ENCODE peak calls at places on chromosomes 13 and 19, in seven cellular contexts. D is thyroid gland, E is heart left ventricle, I is adrenal gland, X is Peyer's patch, L is body of pancreas, S is stomach. U is an unnamed sample.

GRCh38 chr19:7307590-7308218 is 13.5 kb upstream of the INSR start:
- DNase-seq in D (no peak), E (no peak), I (no peak), X (peak), L (no peak), S (no peak), U (no peak)

GRCh38 chr13:23432589-23432988 is 913 bp downstream of the SACS start:
- DNase-seq in D (no peak), E (no peak), I (no peak), X (no peak), L (no peak), S (no peak), U (no peak)

GRCh38 chr13:32164622-32165268 is 133.2 kb downstream of the FRY start:
- DNase-seq in D (peak), E (peak), I (peak), X (no peak), L (peak), S (no peak), U (peak)

GRCh38 chr13:27168086-27168485 is 3.5 kb downstream of the USP12 start:
- DNase-seq in D (no peak), E (no peak), I (no peak), X (no peak), L (peak), S (peak), U (no peak)

GRCh38 chr19:33683881-33684549 is 62.3 kb downstream of the CHST8 start:
- DNase-seq in D (peak), E (no peak), I (peak), X (no peak), L (peak), S (no peak), U (peak)

GRCh38 chr13:42216422-42216735 is 55.6 kb upstream of the AKAP11 start:
- DNase-seq in D (no peak), E (no peak), I (no peak), X (no peak), L (no peak), S (no peak), U (no peak)

GRCh38 chr19:16369664-16370576 is 45.3 kb downstream of the KLF2 start:
- DNase-seq in D (no peak), E (no peak), I (no peak), X (no peak), L (no peak), S (no peak), U (no peak)

GRCh38 chr13:87128006-87128405 is 543.2 kb upstream of the SLITRK5 start:
- DNase-seq in D (no peak), E (no peak), I (no peak), X (no peak), L (no peak), S (no peak), U (no peak)

GRCh38 chr13:20331419-20331818 is 99.3 kb upstream of the GJB6 start:
- DNase-seq in D (no peak), E (no peak), I (no peak), X (no peak), L (no peak), S (no peak), U (no peak)

GRCh38 chr13:27359203-27359821 is 65.1 kb upstream of the GTF3A start:
- DNase-seq in D (peak), E (peak), I (peak), X (peak), L (peak), S (peak), U (peak)

GRCh38 chr19:48497728-48498575 is 13.7 kb downstream of the LMTK3 start:
- DNase-seq in D (no peak), E (no peak), I (no peak), X (no peak), L (no peak), S (no peak), U (no peak)

GRCh38 chr13:97911311-97912138 is 42.0 kb upstream of the IPO5 start:
- DNase-seq in D (peak), E (no peak), I (no peak), X (no peak), L (peak), S (no peak), U (no peak)

GRCh38 chr19:27738569-27739193 is 1474.3 kb downstream of the UQCRFS1 start:
- DNase-seq in D (no peak), E (no peak), I (no peak), X (peak), L (no peak), S (no peak), U (no peak)

GRCh38 chr19:6693681-6694080 is 23.7 kb upstream of the TNFSF14 start:
- DNase-seq in D (no peak), E (no peak), I (no peak), X (no peak), L (no peak), S (no peak), U (peak)

GRCh38 chr13:77918391-77919261 is at the start of gene EDNRB:
- DNase-seq in D (peak), E (peak), I (peak), X (peak), L (peak), S (peak), U (peak)

GRCh38 chr13:114112231-114112825 is 20.1 kb downstream of the RASA3 start:
- DNase-seq in D (no peak), E (no peak), I (peak), X (peak), L (no peak), S (no peak), U (no peak)

GRCh38 chr19:48683349-48683748 is 10.5 kb upstream of the NTN5 start:
- DNase-seq in D (peak), E (peak), I (no peak), X (no peak), L (peak), S (no peak), U (peak)

GRCh38 chr13:42170029-42170428 is 101.9 kb upstream of the AKAP11 start:
- DNase-seq in D (no peak), E (no peak), I (no peak), X (no peak), L (no peak), S (no peak), U (no peak)

GRCh38 chr13:94143624-94144350 is 335.7 kb downstream of the DCT start:
- DNase-seq in D (no peak), E (no peak), I (no peak), X (no peak), L (no peak), S (no peak), U (no peak)

GRCh38 chr19:49301866-49302252 is 23.1 kb downstream of the SLC6A16 start:
- DNase-seq in D (no peak), E (no peak), I (no peak), X (no peak), L (no peak), S (no peak), U (no peak)

GRCh38 chr13:48500652-48501197 is 32.2 kb downstream of the RCBTB2 start:
- DNase-seq in D (no peak), E (no peak), I (no peak), X (no peak), L (no peak), S (no peak), U (no peak)

GRCh38 chr13:44758595-44759221 is 182.6 kb upstream of the TSC22D1 start:
- DNase-seq in D (no peak), E (no peak), I (no peak), X (no peak), L (peak), S (no peak), U (no peak)

GRCh38 chr13:102721800-102722231 is 27.0 kb upstream of the METTL21C start:
- DNase-seq in D (no peak), E (no peak), I (no peak), X (no peak), L (no peak), S (no peak), U (no peak)

GRCh38 chr19:497861-498590 is 1.7 kb downstream of the MADCAM1 start:
- DNase-seq in D (no peak), E (no peak), I (no peak), X (no peak), L (no peak), S (no peak), U (no peak)

GRCh38 chr13:78499802-78500201 is 103.5 kb downstream of the POU4F1 start:
- DNase-seq in D (no peak), E (no peak), I (no peak), X (no peak), L (no peak), S (no peak), U (no peak)

GRCh38 chr19:56538761-56539263 is at the start of gene ZFP28:
- DNase-seq in D (peak), E (peak), I (no peak), X (peak), L (no peak), S (no peak), U (peak)

GRCh38 chr13:42272776-42273175 is 824 bp downstream of the AKAP11 start:
- DNase-seq in D (no peak), E (no peak), I (no peak), X (no peak), L (no peak), S (no peak), U (no peak)

GRCh38 chr19:31784631-31785237 is 435.5 kb upstream of the TSHZ3 start:
- DNase-seq in D (no peak), E (peak), I (no peak), X (no peak), L (no peak), S (no peak), U (peak)

GRCh38 chr13:27219611-27220010 is 31.7 kb upstream of the RPL21 start:
- DNase-seq in D (no peak), E (no peak), I (no peak), X (no peak), L (no peak), S (no peak), U (no peak)

GRCh38 chr19:40358773-40359172 is 10.3 kb downstream of the PLD3 start:
- DNase-seq in D (no peak), E (no peak), I (no peak), X (peak), L (no peak), S (no peak), U (no peak)

GRCh38 chr13:43289458-43290255 is 266.3 kb downstream of the DNAJC15 start:
- DNase-seq in D (no peak), E (no peak), I (no peak), X (no peak), L (no peak), S (no peak), U (no peak)

GRCh38 chr19:32422435-32422834 is 16.9 kb downstream of the DPY19L3 start:
- DNase-seq in D (no peak), E (no peak), I (no peak), X (no peak), L (no peak), S (no peak), U (no peak)

GRCh38 chr19:5434970-5435641 is 20.1 kb upstream of the ZNRF4 start:
- DNase-seq in D (no peak), E (no peak), I (peak), X (no peak), L (no peak), S (no peak), U (no peak)

GRCh38 chr13:39599842-39600241 is 3.2 kb downstream of the LHFPL6 start:
- DNase-seq in D (no peak), E (no peak), I (no peak), X (no peak), L (no peak), S (no peak), U (no peak)

GRCh38 chr19:23287620-23288019 is 37.4 kb upstream of the ZNF724 start:
- DNase-seq in D (no peak), E (no peak), I (no peak), X (no peak), L (no peak), S (no peak), U (no peak)

GRCh38 chr13:111554539-111555267 is 234.3 kb downstream of the TEX29 start:
- DNase-seq in D (no peak), E (no peak), I (no peak), X (no peak), L (no peak), S (no peak), U (no peak)

GRCh38 chr13:92649140-92649813 is 577.3 kb upstream of the GPC6 start:
- DNase-seq in D (no peak), E (no peak), I (no peak), X (no peak), L (no peak), S (no peak), U (no peak)

GRCh38 chr13:41334810-41335209 is 23.7 kb downstream of the NAA16 start:
- DNase-seq in D (no peak), E (no peak), I (no peak), X (no peak), L (no peak), S (no peak), U (no peak)

GRCh38 chr13:22095794-22096193 is 424.9 kb downstream of the FGF9 start:
- DNase-seq in D (no peak), E (no peak), I (no peak), X (no peak), L (no peak), S (no peak), U (no peak)
- H3K4me3 ChIP-seq in D (no peak), E (no peak), I (no peak), X (no peak), L (no peak), S (no peak), U (no peak)

DNA sequence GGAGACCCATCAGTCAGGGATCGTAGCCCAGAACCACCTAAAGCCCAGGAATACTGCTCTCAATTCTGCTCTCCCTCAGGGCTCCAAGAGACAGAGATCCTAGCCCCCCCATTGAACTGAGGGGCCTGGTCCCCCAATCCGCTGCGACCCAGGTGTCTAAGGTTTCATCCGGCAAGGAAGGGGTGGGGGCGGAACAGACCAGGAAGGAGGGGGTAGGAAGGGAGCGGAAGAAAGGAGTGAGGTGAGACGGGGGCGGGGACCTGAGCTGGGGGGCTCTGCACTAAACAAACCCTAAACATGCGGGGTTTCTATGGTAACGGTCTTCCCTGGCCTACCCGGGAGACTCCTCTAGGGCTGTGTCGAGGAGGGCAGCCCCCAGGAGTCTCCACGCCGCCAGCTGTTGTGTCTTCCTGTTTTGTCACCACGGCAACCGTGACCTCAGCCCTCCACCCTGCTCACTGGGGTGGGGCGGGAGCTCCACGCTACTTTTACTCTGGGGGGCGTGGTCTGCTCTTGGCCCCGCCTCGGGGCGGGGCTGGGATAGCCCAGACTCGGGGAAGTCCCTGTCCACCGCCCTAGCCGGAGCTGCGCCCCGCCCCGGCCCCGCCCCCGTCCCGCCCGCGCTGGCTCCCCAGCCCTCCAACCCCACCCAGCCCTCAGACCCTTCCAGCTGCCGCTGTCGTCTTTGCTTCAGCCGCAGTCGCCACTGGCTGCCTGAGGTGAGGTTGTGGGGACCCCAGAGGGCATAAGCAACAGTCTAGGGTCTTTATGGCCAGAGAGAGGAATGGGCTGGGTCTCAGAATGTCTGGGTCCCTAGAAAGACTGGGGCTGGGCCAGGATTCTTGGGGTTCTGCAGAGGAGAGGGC is at the start of gene MYADM:
- DNase-seq in D (peak), E (peak), I (peak), X (peak), L (peak), S (peak), U (peak)
- TF ChIP-seq POLR2A in D (peak), E (peak), I (peak), X (peak), L (peak), S (peak), U (peak)

DNA sequence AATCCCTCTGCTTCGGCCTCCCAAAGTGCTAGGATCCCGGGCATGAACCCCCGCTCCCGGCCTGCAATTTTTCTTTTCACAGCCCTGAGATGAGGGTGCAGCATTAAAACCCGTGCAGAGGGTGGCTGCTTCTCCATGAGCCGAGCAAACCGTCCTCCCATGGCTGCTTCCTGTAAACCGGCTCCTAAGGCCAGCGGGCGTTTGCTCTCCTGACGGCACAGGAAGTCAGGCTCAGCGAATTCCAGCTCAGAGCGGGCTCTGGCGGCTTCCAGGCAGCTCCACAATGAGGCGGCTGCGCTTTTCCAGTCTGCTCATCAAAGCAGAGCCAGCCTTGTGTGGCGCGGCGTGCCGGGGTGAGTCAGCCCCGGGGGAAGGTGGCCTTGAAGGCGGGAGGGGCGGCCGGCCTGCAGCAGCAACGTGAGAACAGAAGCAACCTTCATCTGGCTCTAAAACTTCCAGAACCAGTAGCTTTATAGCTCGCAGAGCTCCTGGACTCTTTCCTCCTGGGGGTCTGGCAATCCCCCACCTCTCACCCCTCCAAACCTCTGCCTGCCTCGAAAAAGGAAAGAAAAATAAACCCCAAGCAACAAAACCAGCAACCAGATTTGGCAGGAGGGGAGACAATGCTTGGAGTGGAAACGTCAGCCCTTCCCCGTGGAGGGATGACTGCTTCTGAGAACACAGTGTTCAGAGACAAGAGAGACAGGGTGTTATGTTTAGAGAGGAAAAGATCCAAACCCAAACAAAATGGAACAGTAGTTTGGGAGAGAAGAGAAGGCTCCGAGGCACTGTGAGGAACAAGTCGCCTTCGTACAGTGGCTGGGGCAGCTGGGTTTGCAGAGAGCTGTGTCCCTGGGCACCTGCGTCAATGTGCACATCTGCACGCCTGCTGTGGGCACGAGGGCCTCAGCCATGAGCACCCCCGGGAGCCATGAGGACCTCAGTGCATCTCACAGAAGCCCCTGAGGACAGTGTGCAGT is 67.8 kb downstream of the GADD45B start:
- DNase-seq in D (peak), E (peak), I (peak), X (peak), L (peak), S (peak), U (peak)
- H3K4me3 ChIP-seq in D (no peak), E (peak), I (no peak), X (peak), L (no peak), S (peak), U (no peak)

DNA sequence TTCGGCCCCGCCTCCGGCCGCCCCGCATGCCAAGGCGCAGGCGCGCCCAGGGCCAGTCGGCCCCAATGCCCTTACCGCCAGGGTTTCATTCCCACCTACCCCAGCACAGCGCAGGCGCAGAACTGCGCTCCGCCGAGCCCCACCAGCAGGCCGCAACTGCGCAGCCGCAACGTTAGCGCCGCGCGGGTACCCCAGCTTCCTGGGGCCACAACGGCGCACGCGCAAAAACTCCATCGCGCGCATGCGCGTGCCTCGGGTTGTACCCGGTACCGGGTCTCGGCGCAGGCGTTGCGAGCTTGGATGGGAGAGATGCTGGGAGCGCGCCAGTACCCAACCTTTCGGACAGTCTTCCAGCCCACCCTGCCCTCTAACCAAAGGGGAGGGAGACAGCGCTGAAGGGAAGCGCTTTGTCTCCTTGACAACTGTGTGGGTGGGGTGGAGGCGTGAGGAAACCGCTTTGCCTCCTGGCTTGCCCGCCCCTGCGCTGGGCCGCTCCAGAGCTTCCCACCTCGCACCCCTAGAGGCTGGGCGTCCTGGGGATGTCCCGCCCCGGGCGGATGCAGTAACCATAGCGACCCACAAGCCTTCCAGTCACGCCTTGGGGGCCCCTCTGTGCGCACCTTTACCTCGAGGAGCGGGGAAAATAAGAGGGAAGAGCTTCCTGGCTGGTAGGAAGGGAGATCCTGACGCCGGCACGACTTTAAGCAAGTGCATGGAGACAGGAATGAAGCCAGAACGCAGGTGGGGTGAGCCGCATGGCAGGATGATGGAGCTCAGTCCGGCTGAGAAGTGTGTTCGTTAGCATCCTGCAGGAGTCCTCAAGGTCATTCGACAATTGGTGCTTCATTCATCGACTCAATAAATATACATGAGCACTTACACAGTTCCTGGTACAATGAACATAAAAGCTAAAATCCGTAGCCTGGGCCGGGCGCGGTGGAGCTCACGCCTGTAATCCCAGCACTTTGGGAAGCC is 525 bp upstream of the MYPOP start:
- DNase-seq in D (peak), E (peak), I (peak), X (peak), L (peak), S (peak), U (peak)
- TF ChIP-seq POLR2A in D (peak), E (peak), I (no peak), X (peak), L (peak), S (no peak), U (no peak)

GRCh38 chr19:37403403-37403802 is 32.5 kb downstream of the ZNF527 start:
- DNase-seq in D (no peak), E (no peak), I (no peak), X (no peak), L (no peak), S (no peak), U (peak)

DNA sequence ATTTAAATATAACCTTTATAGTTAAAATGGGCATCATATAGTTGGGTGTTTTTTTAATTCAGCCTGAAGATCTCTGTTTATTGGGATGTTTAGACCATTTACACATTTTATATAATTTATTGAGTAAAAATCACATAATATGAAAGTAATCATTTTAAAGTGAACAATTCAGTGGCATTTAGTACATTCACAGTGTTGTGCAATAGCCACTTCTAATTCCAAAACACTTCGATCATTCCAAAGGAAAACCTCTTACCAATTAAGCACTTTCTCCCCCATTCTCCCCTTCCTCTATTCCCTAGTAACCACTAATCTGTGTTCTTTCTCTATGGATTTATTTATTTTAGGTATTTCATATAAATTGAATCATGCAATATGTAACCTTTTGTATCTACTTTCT is 30.2 kb downstream of the ZNF527 start:
- DNase-seq in D (no peak), E (no peak), I (no peak), X (no peak), L (no peak), S (no peak), U (no peak)
- H3K4me3 ChIP-seq in D (no peak), E (no peak), I (no peak), X (no peak), L (no peak), S (no peak), U (no peak)